ENCODE peak calls at places on chromosomes 16 and 17, in eight cellular contexts. One of them, this sample, is unnamed.

GRCh38 chr16:11629071-11630030 is 38.9 kb upstream of the SNN start:
- DNase-seq in kidney glomerular epithelial cell: peak
- DNase-seq in activated naive CD8-positive, alpha-beta T cell treated with anti-CD3 and anti-CD28 coated beads, Interleukin-2, amount 10 ng/mL, durations not matched to agents 7 days and 5 days: no peak
- DNase-seq in PC-3: no peak
- DNase-seq in GOT3: no peak
- DNase-seq in brain pericyte: no peak
- DNase-seq in lower lobe of right lung: peak
- DNase-seq in EL: no peak
- DNase-seq in this sample: no peak

GRCh38 chr16:3149630-3150345 is 15.0 kb downstream of the ZNF213 start:
- DNase-seq in kidney glomerular epithelial cell: peak
- DNase-seq in activated naive CD8-positive, alpha-beta T cell treated with anti-CD3 and anti-CD28 coated beads, Interleukin-2, amount 10 ng/mL, durations not matched to agents 7 days and 5 days: peak
- DNase-seq in PC-3: peak
- DNase-seq in GOT3: no peak
- DNase-seq in brain pericyte: no peak
- DNase-seq in lower lobe of right lung: peak
- DNase-seq in EL: peak
- DNase-seq in this sample: peak

GRCh38 chr17:43319293-43320124 is 79.3 kb upstream of the ARL4D start:
- DNase-seq in kidney glomerular epithelial cell: no peak
- DNase-seq in activated naive CD8-positive, alpha-beta T cell treated with anti-CD3 and anti-CD28 coated beads, Interleukin-2, amount 10 ng/mL, durations not matched to agents 7 days and 5 days: no peak
- DNase-seq in PC-3: no peak
- DNase-seq in GOT3: no peak
- DNase-seq in brain pericyte: no peak
- DNase-seq in lower lobe of right lung: no peak
- DNase-seq in EL: no peak
- DNase-seq in this sample: peak

GRCh38 chr17:62897706-62898105 is 68.3 kb upstream of the TANC2 start:
- DNase-seq in kidney glomerular epithelial cell: no peak
- DNase-seq in activated naive CD8-positive, alpha-beta T cell treated with anti-CD3 and anti-CD28 coated beads, Interleukin-2, amount 10 ng/mL, durations not matched to agents 7 days and 5 days: no peak
- DNase-seq in PC-3: no peak
- DNase-seq in GOT3: no peak
- DNase-seq in brain pericyte: no peak
- DNase-seq in lower lobe of right lung: no peak
- DNase-seq in EL: no peak
- DNase-seq in this sample: no peak

GRCh38 chr16:4372578-4373355 is 1.1 kb downstream of the VASN start:
- DNase-seq in kidney glomerular epithelial cell: peak
- DNase-seq in activated naive CD8-positive, alpha-beta T cell treated with anti-CD3 and anti-CD28 coated beads, Interleukin-2, amount 10 ng/mL, durations not matched to agents 7 days and 5 days: no peak
- DNase-seq in PC-3: peak
- DNase-seq in GOT3: no peak
- DNase-seq in brain pericyte: no peak
- DNase-seq in lower lobe of right lung: no peak
- DNase-seq in EL: peak
- DNase-seq in this sample: peak

GRCh38 chr17:30534938-30535921 is 58.0 kb downstream of the GOSR1 start:
- DNase-seq in kidney glomerular epithelial cell: no peak
- DNase-seq in activated naive CD8-positive, alpha-beta T cell treated with anti-CD3 and anti-CD28 coated beads, Interleukin-2, amount 10 ng/mL, durations not matched to agents 7 days and 5 days: no peak
- DNase-seq in PC-3: no peak
- DNase-seq in GOT3: no peak
- DNase-seq in brain pericyte: no peak
- DNase-seq in lower lobe of right lung: no peak
- DNase-seq in EL: no peak
- DNase-seq in this sample: no peak

GRCh38 chr17:61478790-61479492 is 26.7 kb downstream of the TBX4 start:
- DNase-seq in kidney glomerular epithelial cell: no peak
- DNase-seq in activated naive CD8-positive, alpha-beta T cell treated with anti-CD3 and anti-CD28 coated beads, Interleukin-2, amount 10 ng/mL, durations not matched to agents 7 days and 5 days: no peak
- DNase-seq in PC-3: no peak
- DNase-seq in GOT3: no peak
- DNase-seq in brain pericyte: no peak
- DNase-seq in lower lobe of right lung: peak
- DNase-seq in EL: no peak
- DNase-seq in this sample: no peak

GRCh38 chr16:84548508-84548907 is 44.0 kb upstream of the MEAK7 start:
- DNase-seq in kidney glomerular epithelial cell: no peak
- DNase-seq in activated naive CD8-positive, alpha-beta T cell treated with anti-CD3 and anti-CD28 coated beads, Interleukin-2, amount 10 ng/mL, durations not matched to agents 7 days and 5 days: no peak
- DNase-seq in PC-3: no peak
- DNase-seq in GOT3: no peak
- DNase-seq in brain pericyte: no peak
- DNase-seq in lower lobe of right lung: peak
- DNase-seq in EL: no peak
- DNase-seq in this sample: no peak

GRCh38 chr16:9248162-9248561 is 156.7 kb downstream of the HAPSTR1 start:
- DNase-seq in kidney glomerular epithelial cell: no peak
- DNase-seq in activated naive CD8-positive, alpha-beta T cell treated with anti-CD3 and anti-CD28 coated beads, Interleukin-2, amount 10 ng/mL, durations not matched to agents 7 days and 5 days: no peak
- DNase-seq in PC-3: no peak
- DNase-seq in GOT3: no peak
- DNase-seq in brain pericyte: no peak
- DNase-seq in lower lobe of right lung: no peak
- DNase-seq in EL: no peak
- DNase-seq in this sample: no peak

GRCh38 chr17:28612936-28613872 is 781 bp downstream of the RSKR start:
- DNase-seq in kidney glomerular epithelial cell: peak
- DNase-seq in activated naive CD8-positive, alpha-beta T cell treated with anti-CD3 and anti-CD28 coated beads, Interleukin-2, amount 10 ng/mL, durations not matched to agents 7 days and 5 days: no peak
- DNase-seq in PC-3: peak
- DNase-seq in GOT3: no peak
- DNase-seq in brain pericyte: no peak
- DNase-seq in lower lobe of right lung: no peak
- DNase-seq in EL: peak
- DNase-seq in this sample: no peak

GRCh38 chr16:787261-787966 is 767 bp downstream of the RPUSD1 start:
- DNase-seq in kidney glomerular epithelial cell: no peak
- DNase-seq in activated naive CD8-positive, alpha-beta T cell treated with anti-CD3 and anti-CD28 coated beads, Interleukin-2, amount 10 ng/mL, durations not matched to agents 7 days and 5 days: no peak
- DNase-seq in PC-3: no peak
- DNase-seq in GOT3: no peak
- DNase-seq in brain pericyte: no peak
- DNase-seq in lower lobe of right lung: peak
- DNase-seq in EL: no peak
- DNase-seq in this sample: no peak

GRCh38 chr17:49932131-49932723 is 36.8 kb upstream of the DLX4 start:
- DNase-seq in kidney glomerular epithelial cell: no peak
- DNase-seq in activated naive CD8-positive, alpha-beta T cell treated with anti-CD3 and anti-CD28 coated beads, Interleukin-2, amount 10 ng/mL, durations not matched to agents 7 days and 5 days: no peak
- DNase-seq in PC-3: no peak
- DNase-seq in GOT3: no peak
- DNase-seq in brain pericyte: no peak
- DNase-seq in lower lobe of right lung: no peak
- DNase-seq in EL: no peak
- DNase-seq in this sample: no peak

GRCh38 chr17:77905766-77906165 is 52.7 kb upstream of the TNRC6C start:
- DNase-seq in kidney glomerular epithelial cell: no peak
- DNase-seq in activated naive CD8-positive, alpha-beta T cell treated with anti-CD3 and anti-CD28 coated beads, Interleukin-2, amount 10 ng/mL, durations not matched to agents 7 days and 5 days: no peak
- DNase-seq in PC-3: no peak
- DNase-seq in GOT3: no peak
- DNase-seq in brain pericyte: no peak
- DNase-seq in lower lobe of right lung: no peak
- DNase-seq in EL: no peak
- DNase-seq in this sample: no peak

GRCh38 chr16:17529982-17530760 is 59.4 kb upstream of the XYLT1 start:
- DNase-seq in kidney glomerular epithelial cell: no peak
- DNase-seq in activated naive CD8-positive, alpha-beta T cell treated with anti-CD3 and anti-CD28 coated beads, Interleukin-2, amount 10 ng/mL, durations not matched to agents 7 days and 5 days: peak
- DNase-seq in PC-3: no peak
- DNase-seq in GOT3: no peak
- DNase-seq in brain pericyte: no peak
- DNase-seq in lower lobe of right lung: no peak
- DNase-seq in EL: no peak
- DNase-seq in this sample: no peak

GRCh38 chr16:17238285-17239028 is 232.3 kb downstream of the XYLT1 start:
- DNase-seq in kidney glomerular epithelial cell: no peak
- DNase-seq in activated naive CD8-positive, alpha-beta T cell treated with anti-CD3 and anti-CD28 coated beads, Interleukin-2, amount 10 ng/mL, durations not matched to agents 7 days and 5 days: no peak
- DNase-seq in PC-3: no peak
- DNase-seq in GOT3: no peak
- DNase-seq in brain pericyte: no peak
- DNase-seq in lower lobe of right lung: no peak
- DNase-seq in EL: no peak
- DNase-seq in this sample: no peak

GRCh38 chr17:43430936-43431649 is 32.3 kb downstream of the ARL4D start:
- DNase-seq in kidney glomerular epithelial cell: no peak
- DNase-seq in activated naive CD8-positive, alpha-beta T cell treated with anti-CD3 and anti-CD28 coated beads, Interleukin-2, amount 10 ng/mL, durations not matched to agents 7 days and 5 days: no peak
- DNase-seq in PC-3: no peak
- DNase-seq in GOT3: no peak
- DNase-seq in brain pericyte: no peak
- DNase-seq in lower lobe of right lung: no peak
- DNase-seq in EL: no peak
- DNase-seq in this sample: no peak

GRCh38 chr17:45768000-45768399 is 16.1 kb upstream of the CRHR1 start:
- DNase-seq in kidney glomerular epithelial cell: no peak
- DNase-seq in activated naive CD8-positive, alpha-beta T cell treated with anti-CD3 and anti-CD28 coated beads, Interleukin-2, amount 10 ng/mL, durations not matched to agents 7 days and 5 days: no peak
- DNase-seq in PC-3: peak
- DNase-seq in GOT3: no peak
- DNase-seq in brain pericyte: no peak
- DNase-seq in lower lobe of right lung: no peak
- DNase-seq in EL: no peak
- DNase-seq in this sample: no peak

GRCh38 chr17:39406951-39407350 is 5.5 kb upstream of the FBXL20 start:
- DNase-seq in kidney glomerular epithelial cell: no peak
- DNase-seq in activated naive CD8-positive, alpha-beta T cell treated with anti-CD3 and anti-CD28 coated beads, Interleukin-2, amount 10 ng/mL, durations not matched to agents 7 days and 5 days: no peak
- DNase-seq in PC-3: no peak
- DNase-seq in GOT3: no peak
- DNase-seq in brain pericyte: no peak
- DNase-seq in lower lobe of right lung: no peak
- DNase-seq in EL: no peak
- DNase-seq in this sample: no peak

GRCh38 chr16:725463-726187 is 618 bp downstream of the CCDC78 start:
- DNase-seq in kidney glomerular epithelial cell: no peak
- DNase-seq in activated naive CD8-positive, alpha-beta T cell treated with anti-CD3 and anti-CD28 coated beads, Interleukin-2, amount 10 ng/mL, durations not matched to agents 7 days and 5 days: no peak
- DNase-seq in PC-3: no peak
- DNase-seq in GOT3: no peak
- DNase-seq in brain pericyte: no peak
- DNase-seq in lower lobe of right lung: no peak
- DNase-seq in EL: no peak
- DNase-seq in this sample: no peak

GRCh38 chr16:78405833-78406232 is 306.4 kb downstream of the WWOX start:
- DNase-seq in kidney glomerular epithelial cell: no peak
- DNase-seq in activated naive CD8-positive, alpha-beta T cell treated with anti-CD3 and anti-CD28 coated beads, Interleukin-2, amount 10 ng/mL, durations not matched to agents 7 days and 5 days: no peak
- DNase-seq in PC-3: no peak
- DNase-seq in GOT3: no peak
- DNase-seq in brain pericyte: no peak
- DNase-seq in lower lobe of right lung: no peak
- DNase-seq in EL: no peak
- DNase-seq in this sample: no peak

GRCh38 chr16:30805056-30805369 is 18.0 kb upstream of the ZNF629 start:
- DNase-seq in kidney glomerular epithelial cell: no peak
- DNase-seq in activated naive CD8-positive, alpha-beta T cell treated with anti-CD3 and anti-CD28 coated beads, Interleukin-2, amount 10 ng/mL, durations not matched to agents 7 days and 5 days: peak
- DNase-seq in PC-3: no peak
- DNase-seq in GOT3: no peak
- DNase-seq in brain pericyte: no peak
- DNase-seq in lower lobe of right lung: peak
- DNase-seq in EL: no peak
- DNase-seq in this sample: no peak

GRCh38 chr17:78351449-78352006 is 8.3 kb downstream of the SOCS3 start:
- DNase-seq in kidney glomerular epithelial cell: no peak
- DNase-seq in activated naive CD8-positive, alpha-beta T cell treated with anti-CD3 and anti-CD28 coated beads, Interleukin-2, amount 10 ng/mL, durations not matched to agents 7 days and 5 days: no peak
- DNase-seq in PC-3: no peak
- DNase-seq in GOT3: peak
- DNase-seq in brain pericyte: peak
- DNase-seq in lower lobe of right lung: peak
- DNase-seq in EL: peak
- DNase-seq in this sample: peak

GRCh38 chr17:34384822-34385605 is 22.0 kb upstream of the CCL1 start:
- DNase-seq in kidney glomerular epithelial cell: no peak
- DNase-seq in activated naive CD8-positive, alpha-beta T cell treated with anti-CD3 and anti-CD28 coated beads, Interleukin-2, amount 10 ng/mL, durations not matched to agents 7 days and 5 days: no peak
- DNase-seq in PC-3: no peak
- DNase-seq in GOT3: no peak
- DNase-seq in brain pericyte: no peak
- DNase-seq in lower lobe of right lung: no peak
- DNase-seq in EL: no peak
- DNase-seq in this sample: no peak

GRCh38 chr16:24723663-24724062 is 5.8 kb upstream of the TNRC6A start:
- DNase-seq in kidney glomerular epithelial cell: peak
- DNase-seq in activated naive CD8-positive, alpha-beta T cell treated with anti-CD3 and anti-CD28 coated beads, Interleukin-2, amount 10 ng/mL, durations not matched to agents 7 days and 5 days: no peak
- DNase-seq in PC-3: peak
- DNase-seq in GOT3: no peak
- DNase-seq in brain pericyte: no peak
- DNase-seq in lower lobe of right lung: no peak
- DNase-seq in EL: peak
- DNase-seq in this sample: no peak

GRCh38 chr17:77127735-77128361 is 12.9 kb upstream of the SEC14L1 start:
- DNase-seq in kidney glomerular epithelial cell: no peak
- DNase-seq in activated naive CD8-positive, alpha-beta T cell treated with anti-CD3 and anti-CD28 coated beads, Interleukin-2, amount 10 ng/mL, durations not matched to agents 7 days and 5 days: peak
- DNase-seq in PC-3: no peak
- DNase-seq in GOT3: no peak
- DNase-seq in brain pericyte: peak
- DNase-seq in lower lobe of right lung: peak
- DNase-seq in EL: peak
- DNase-seq in this sample: peak

GRCh38 chr16:84357191-84357651 is 11.1 kb upstream of the ATP2C2 start:
- DNase-seq in kidney glomerular epithelial cell: peak
- DNase-seq in activated naive CD8-positive, alpha-beta T cell treated with anti-CD3 and anti-CD28 coated beads, Interleukin-2, amount 10 ng/mL, durations not matched to agents 7 days and 5 days: no peak
- DNase-seq in PC-3: peak
- DNase-seq in GOT3: no peak
- DNase-seq in brain pericyte: no peak
- DNase-seq in lower lobe of right lung: no peak
- DNase-seq in EL: peak
- DNase-seq in this sample: no peak

GRCh38 chr17:39199986-39200879 is at the start of gene RPL19:
- DNase-seq in kidney glomerular epithelial cell: peak
- DNase-seq in activated naive CD8-positive, alpha-beta T cell treated with anti-CD3 and anti-CD28 coated beads, Interleukin-2, amount 10 ng/mL, durations not matched to agents 7 days and 5 days: peak
- DNase-seq in PC-3: peak
- DNase-seq in GOT3: peak
- DNase-seq in brain pericyte: peak
- DNase-seq in lower lobe of right lung: peak
- DNase-seq in EL: peak
- DNase-seq in this sample: peak

GRCh38 chr16:35749253-35750141 is 2290.1 kb downstream of the TP53TG3F start:
- DNase-seq in kidney glomerular epithelial cell: no peak
- DNase-seq in activated naive CD8-positive, alpha-beta T cell treated with anti-CD3 and anti-CD28 coated beads, Interleukin-2, amount 10 ng/mL, durations not matched to agents 7 days and 5 days: no peak
- DNase-seq in PC-3: no peak
- DNase-seq in GOT3: no peak
- DNase-seq in brain pericyte: no peak
- DNase-seq in lower lobe of right lung: peak
- DNase-seq in EL: no peak
- DNase-seq in this sample: no peak

GRCh38 chr17:79946352-79947231 is 89.1 kb downstream of the TBC1D16 start:
- DNase-seq in kidney glomerular epithelial cell: no peak
- DNase-seq in activated naive CD8-positive, alpha-beta T cell treated with anti-CD3 and anti-CD28 coated beads, Interleukin-2, amount 10 ng/mL, durations not matched to agents 7 days and 5 days: no peak
- DNase-seq in PC-3: no peak
- DNase-seq in GOT3: no peak
- DNase-seq in brain pericyte: no peak
- DNase-seq in lower lobe of right lung: peak
- DNase-seq in EL: no peak
- DNase-seq in this sample: no peak

GRCh38 chr17:57677301-57677700 is 67.8 kb downstream of the CCDC182 start:
- DNase-seq in kidney glomerular epithelial cell: no peak
- DNase-seq in activated naive CD8-positive, alpha-beta T cell treated with anti-CD3 and anti-CD28 coated beads, Interleukin-2, amount 10 ng/mL, durations not matched to agents 7 days and 5 days: no peak
- DNase-seq in PC-3: no peak
- DNase-seq in GOT3: no peak
- DNase-seq in brain pericyte: no peak
- DNase-seq in lower lobe of right lung: no peak
- DNase-seq in EL: no peak
- DNase-seq in this sample: peak

This sample was measured in ascending aorta.